ENCODE peak calls at places on chromosomes 5 and 9, in four cellular contexts. S is stimulated activated naive CD8-positive, alpha-beta T cell treated with anti-CD3 and anti-CD28 coated beads, Interleukin-15, amount 100 ng/mL, for 72 hours; U is activated T-helper 1 cell treated with anti-CD3 and anti-CD28 coated beads, Interleukin-12 subunit alpha, Interleukin-12 subunit beta, Interleukin-2, Interleukin-4 antibody, amounts not matched to agents 30 ng/mL and 10 ng/mL and 1 ng/mL, durations not matched to agents 14 hours and 24 hours and 36 hours; E is iris pigment epithelial cell. K is an unnamed sample.

GRCh38 chr5:121263456-121263855 is 588.2 kb upstream of the FTMT start:
- DNase-seq in S (no peak), U (no peak), E (no peak), K (no peak)

GRCh38 chr5:42970636-42971559 is 69.2 kb downstream of the ANXA2R start:
- DNase-seq in S (no peak), U (no peak), E (no peak), K (no peak)

GRCh38 chr5:154712518-154713437 is 42.4 kb upstream of the LARP1 start:
- DNase-seq in S (no peak), U (no peak), E (no peak), K (no peak)

GRCh38 chr5:55636711-55637110 is 75.4 kb downstream of the SLC38A9 start:
- DNase-seq in S (no peak), U (no peak), E (peak), K (no peak)

GRCh38 chr5:168931638-168932345 is 352.6 kb upstream of the PANK3 start:
- DNase-seq in S (no peak), U (no peak), E (no peak), K (no peak)

GRCh38 chr9:33346564-33346963 is 55.8 kb downstream of the AQP7 start:
- DNase-seq in S (no peak), U (no peak), E (no peak), K (no peak)

GRCh38 chr9:109190151-109190550 is 23.1 kb upstream of the FRRS1L start:
- DNase-seq in S (no peak), U (no peak), E (peak), K (no peak)

GRCh38 chr5:144237851-144238250 is 67.2 kb downstream of the KCTD16 start:
- DNase-seq in S (no peak), U (no peak), E (no peak), K (peak)

GRCh38 chr9:33498387-33498786 is 24.7 kb upstream of the NOL6 start:
- DNase-seq in S (no peak), U (no peak), E (no peak), K (no peak)

GRCh38 chr9:21936161-21936560 is 58.0 kb downstream of the CDKN2A start:
- DNase-seq in S (no peak), U (no peak), E (peak), K (no peak)

GRCh38 chr9:36163049-36163839 is 5.9 kb upstream of the CCIN start:
- DNase-seq in S (no peak), U (no peak), E (peak), K (no peak)